ENCODE peak calls at places on chromosomes 5 and 9, in four cellular contexts. L, G, T and D are unnamed samples.

GRCh38 chr9:121743441-121744001 is 92.1 kb downstream of the DAB2IP start:
- DNase-seq in L (peak; percentile 89), G (peak; percentile 87), T (peak; percentile 89), D (no peak)

GRCh38 chr5:82641362-82641988 is 363.3 kb upstream of the RPS23 start:
- DNase-seq in L (peak; percentile 81), G (no peak), T (peak; percentile 83), D (peak; percentile 28)

GRCh38 chr5:14223372-14223771 is 80.2 kb downstream of the TRIO start:
- DNase-seq in L (no peak), G (no peak), T (no peak), D (no peak)

GRCh38 chr9:22342489-22343217 is 104.0 kb upstream of the DMRTA1 start:
- DNase-seq in L (peak; percentile 20), G (no peak), T (peak; percentile 25), D (peak; percentile 44)

GRCh38 chr5:107542428-107542827 is 128.3 kb downstream of the EFNA5 start:
- DNase-seq in L (peak; percentile 64), G (peak; percentile 73), T (peak; percentile 90), D (peak; percentile 85)

GRCh38 chr5:8329773-8330172 is 460.8 kb downstream of the MTRR start:
- DNase-seq in L (peak; percentile 48), G (no peak), T (no peak), D (peak; percentile 14)

GRCh38 chr5:126674145-126674544 is 73.4 kb downstream of the PHAX start:
- DNase-seq in L (no peak), G (no peak), T (no peak), D (no peak)

GRCh38 chr9:123318961-123319421 is 37.0 kb upstream of the CRB2 start:
- DNase-seq in L (no peak), G (no peak), T (no peak), D (no peak)

GRCh38 chr9:77005216-77005615 is 14.2 kb upstream of the FOXB2 start:
- DNase-seq in L (no peak), G (no peak), T (no peak), D (no peak)

GRCh38 chr5:1199649-1200494 is 1.5 kb upstream of the SLC6A19 start:
- DNase-seq in L (no peak), G (peak; percentile 27), T (no peak), D (no peak)

GRCh38 chr9:36603006-36603405 is 30.3 kb downstream of the MELK start:
- DNase-seq in L (peak; percentile 66), G (no peak), T (no peak), D (no peak)

GRCh38 chr9:37437010-37437409 is 14.5 kb downstream of the GRHPR start:
- DNase-seq in L (no peak), G (no peak), T (no peak), D (no peak)

GRCh38 chr5:1542011-1542410 is 18.3 kb upstream of the LPCAT1 start:
- DNase-seq in L (no peak), G (no peak), T (no peak), D (no peak)

GRCh38 chr9:124219290-124219605 is 38.5 kb upstream of the NEK6 start:
- DNase-seq in L (no peak), G (no peak), T (no peak), D (no peak)

GRCh38 chr9:133728856-133729645 is 9.1 kb downstream of the SARDH start:
- DNase-seq in L (no peak), G (no peak), T (no peak), D (no peak)

GRCh38 chr9:100590481-100590880 is 12.6 kb downstream of the CAVIN4 start:
- DNase-seq in L (peak; percentile 95), G (no peak), T (no peak), D (no peak)

GRCh38 chr9:124220551-124221451 is 36.9 kb upstream of the NEK6 start:
- DNase-seq in L (peak; percentile 52), G (no peak), T (peak; percentile 46), D (no peak)

GRCh38 chr9:96008502-96009222 is 133.2 kb downstream of the ERCC6L2 start:
- DNase-seq in L (peak; percentile 52), G (no peak), T (no peak), D (no peak)

GRCh38 chr9:121637441-121638222 is 13.8 kb upstream of the DAB2IP start:
- DNase-seq in L (peak; percentile 50), G (no peak), T (no peak), D (peak; percentile 68)

GRCh38 chr5:120604898-120605297 is 140.8 kb downstream of the PRR16 start:
- DNase-seq in L (peak; percentile 94), G (no peak), T (no peak), D (peak; percentile 96)

GRCh38 chr5:161846731-161847130 is 1.2 kb upstream of the GABRA1 start:
- DNase-seq in L (no peak), G (no peak), T (no peak), D (no peak)

GRCh38 chr5:124402144-124402581 is 344.3 kb downstream of the ZNF608 start:
- DNase-seq in L (peak; percentile 45), G (peak; percentile 59), T (peak; percentile 48), D (peak; percentile 80)

GRCh38 chr9:22142681-22143080 is 133.6 kb upstream of the CDKN2B start:
- DNase-seq in L (peak; percentile 70), G (no peak), T (no peak), D (no peak)

GRCh38 chr5:43020294-43020711 is 19.8 kb downstream of the ANXA2R start:
- DNase-seq in L (peak; percentile 59), G (no peak), T (no peak), D (no peak)

GRCh38 chr5:166014256-166014655 is 2277.2 kb upstream of the WWC1 start:
- DNase-seq in L (no peak), G (no peak), T (no peak), D (peak; percentile 76)

GRCh38 chr9:123957168-123957721 is 27.3 kb upstream of the DENND1A start:
- DNase-seq in L (no peak), G (no peak), T (no peak), D (no peak)

GRCh38 chr5:166571668-166572067 is 1719.8 kb upstream of the WWC1 start:
- DNase-seq in L (no peak), G (no peak), T (no peak), D (no peak)

GRCh38 chr9:128276574-128277270 is 646 bp downstream of the SWI5 start:
- DNase-seq in L (peak; percentile 34), G (no peak), T (peak; percentile 38), D (no peak)

GRCh38 chr5:95899848-95900247 is 61.8 kb downstream of the ELL2 start:
- DNase-seq in L (no peak), G (no peak), T (no peak), D (no peak)

GRCh38 chr5:95901676-95902646 is 59.7 kb downstream of the ELL2 start:
- DNase-seq in L (peak; percentile 89), G (no peak), T (no peak), D (peak; percentile 73)

GRCh38 chr5:95895771-95896170 is 65.9 kb downstream of the ELL2 start:
- DNase-seq in L (no peak), G (no peak), T (no peak), D (no peak)

GRCh38 chr5:95900383-95900958 is 61.2 kb downstream of the ELL2 start:
- DNase-seq in L (peak; percentile 88), G (no peak), T (no peak), D (no peak)

GRCh38 chr5:95899040-95899439 is 62.6 kb downstream of the ELL2 start:
- DNase-seq in L (no peak), G (no peak), T (no peak), D (no peak)
- H3K27me3 ChIP-seq in L (no peaks in the 10 kb centered on the region), G (no peaks in the 10 kb centered on the region), T (no peaks in the 10 kb centered on the region), D (no peaks in the 10 kb centered on the region)

DNA sequence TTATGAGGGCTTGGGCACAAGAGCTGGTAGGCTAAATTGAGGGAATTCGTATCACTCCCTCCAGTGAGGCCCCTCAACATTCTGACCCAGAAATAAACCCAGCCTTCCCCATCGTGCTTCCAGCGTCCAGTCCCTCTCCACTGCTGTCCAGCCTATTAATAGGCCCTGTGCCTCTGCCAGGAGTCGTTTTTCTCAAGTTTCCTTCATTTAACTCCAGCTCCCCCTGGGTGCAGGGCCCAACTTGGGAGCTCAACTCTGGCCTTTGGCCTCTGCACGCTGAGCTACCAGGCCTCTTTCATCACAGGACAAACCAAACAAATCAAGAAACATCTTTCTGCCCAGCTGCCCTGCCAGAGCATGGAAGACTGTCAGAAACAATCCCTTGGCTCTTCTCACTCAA is 10.0 kb downstream of the HBEGF start:
- DNase-seq in L (no peak), G (no peak), T (no peak), D (no peak)
- TF ChIP-seq CTCF in L (no peak), G (no peak), T (no peak), D (no peak)

GRCh38 chr9:93229636-93230035 is 45.7 kb downstream of the WNK2 start:
- DNase-seq in L (no peak), G (no peak), T (no peak), D (no peak)

GRCh38 chr9:93228030-93228429 is 44.1 kb downstream of the WNK2 start:
- DNase-seq in L (no peak), G (no peak), T (no peak), D (no peak)

GRCh38 chr9:93230185-93230584 is 46.2 kb downstream of the WNK2 start:
- DNase-seq in L (no peak), G (no peak), T (no peak), D (no peak)

GRCh38 chr9:93226819-93227218 is 42.9 kb downstream of the WNK2 start:
- DNase-seq in L (no peak), G (no peak), T (no peak), D (no peak)

DNA sequence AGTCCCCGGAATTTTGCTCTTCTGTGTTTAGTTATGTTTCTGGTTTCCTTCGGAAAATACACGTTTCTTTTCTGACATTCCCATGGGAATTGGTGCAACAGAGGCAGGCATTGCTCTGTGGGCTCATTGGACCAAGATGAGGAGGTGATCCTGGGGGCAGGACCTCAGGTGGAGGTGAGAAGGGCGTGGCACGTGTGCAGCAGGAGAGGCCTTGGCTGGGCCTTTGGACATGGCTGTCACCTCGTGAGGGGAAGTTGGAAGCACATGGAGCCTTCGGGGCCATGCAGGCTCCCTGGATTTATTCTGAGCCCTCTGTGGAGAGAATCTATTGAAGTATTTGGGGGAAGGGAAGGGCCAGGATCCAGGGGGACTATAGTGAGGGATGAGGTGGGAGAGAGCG is 44.5 kb downstream of the WNK2 start:
- DNase-seq in L (no peak), G (no peak), T (no peak), D (no peak)
- H3K4me1 ChIP-seq in L (no peaks in the 10 kb centered on the region), G (no peaks in the 10 kb centered on the region), T (peaks cover 5% of the 10 kb centered on the region), D (no peaks in the 10 kb centered on the region)

DNA sequence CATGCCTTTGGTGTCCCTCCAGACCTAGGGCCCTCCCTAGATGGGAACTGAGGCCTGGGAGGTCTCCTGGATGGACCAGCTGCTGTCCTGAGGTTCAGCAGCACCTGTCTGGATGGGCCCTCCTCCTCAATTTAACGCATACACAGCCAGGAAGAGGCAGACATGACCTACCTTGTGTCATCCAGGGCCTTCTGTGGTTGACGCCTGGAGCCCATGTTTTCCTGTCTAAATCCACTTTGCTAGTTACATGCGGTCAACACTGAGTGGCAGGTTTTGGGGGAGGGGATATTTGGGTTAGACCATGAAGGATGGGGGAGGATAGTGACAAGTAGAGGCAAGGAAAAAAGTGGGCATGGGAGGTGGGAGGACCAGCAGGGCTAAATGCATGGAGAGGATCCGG is 3.1 kb upstream of the STC2 start:
- DNase-seq in L (no peak), G (no peak), T (no peak), D (no peak)
- H3K27me3 ChIP-seq in L (no peaks in the 10 kb centered on the region), G (peaks cover 55% of the 10 kb centered on the region), T (no peaks in the 10 kb centered on the region), D (no peaks in the 10 kb centered on the region)

GRCh38 chr9:117535439-117535838 is 120.6 kb upstream of the ASTN2 start:
- DNase-seq in L (no peak), G (no peak), T (no peak), D (no peak)
- TF ChIP-seq CTCF in L (no peak), G (no peak), T (no peak), D (no peak)

DNA sequence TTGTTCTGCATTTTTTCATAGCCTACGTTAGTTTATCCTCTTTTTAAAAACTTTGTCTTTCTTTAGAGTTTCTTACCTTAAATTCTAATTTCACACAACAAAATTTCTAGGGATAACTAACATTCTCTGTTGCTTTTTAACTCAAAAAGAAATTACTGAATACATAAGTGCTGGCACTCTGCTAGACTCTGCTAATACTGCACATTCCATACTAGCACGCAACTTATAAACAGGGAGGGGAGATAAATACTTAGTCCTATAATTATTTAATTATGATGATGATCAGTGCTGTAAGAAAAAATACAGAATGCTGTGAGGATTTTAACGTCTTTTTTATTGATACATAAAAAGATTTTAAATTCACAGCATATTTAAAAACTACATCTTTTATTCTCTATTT is 25.1 kb downstream of the RNF145 start:
- DNase-seq in L (peak; percentile 60), G (no peak), T (no peak), D (no peak)
- H3K4me1 ChIP-seq in L (peaks cover 33% of the 10 kb centered on the region), G (peaks cover 62% of the 10 kb centered on the region), T (peaks cover 7% of the 10 kb centered on the region), D (peaks cover 45% of the 10 kb centered on the region)